ENCODE peak calls at places on chromosomes 6 and 20, in five cellular contexts. C is mesenchymal stem cell, F is neuronal stem cell, O is IMR-90, R is mesendoderm. W is an unnamed sample.

GRCh38 chr6:37936909-37937308 is 117.4 kb downstream of the ZFAND3 start:
- DNase-seq in C (no peak), O (no peak), R (no peak), F (no peak), W (no peak)

GRCh38 chr6:20851795-20852194 is 317.5 kb downstream of the CDKAL1 start:
- DNase-seq in F (no peak), O (no peak), C (no peak), R (no peak), W (no peak)

GRCh38 chr6:135372758-135373157 is 124.8 kb downstream of the AHI1 start:
- DNase-seq in C (no peak), O (peak), F (no peak), R (no peak), W (peak)

GRCh38 chr6:16570946-16571345 is 190.3 kb downstream of the ATXN1 start:
- DNase-seq in C (no peak), O (no peak), F (no peak), R (no peak), W (no peak)

GRCh38 chr20:12113468-12114371 is 196.0 kb downstream of the BTBD3 start:
- DNase-seq in O (no peak), R (no peak), C (peak), F (no peak), W (no peak)

GRCh38 chr6:28258877-28259777 is at the start of gene NKAPL:
- DNase-seq in C (no peak), O (peak), R (no peak), F (no peak), W (no peak)

GRCh38 chr6:93621400-93621799 is 202.0 kb upstream of the EPHA7 start:
- DNase-seq in R (peak), F (no peak), C (no peak), O (no peak), W (no peak)

GRCh38 chr6:4666886-4667513 is 109.2 kb upstream of the CDYL start:
- DNase-seq in C (no peak), O (no peak), F (no peak), R (no peak), W (no peak)

GRCh38 chr6:113361014-113361645 is 496.0 kb upstream of the MARCKS start:
- DNase-seq in F (no peak), C (peak), R (no peak), O (peak), W (no peak)

GRCh38 chr6:39430968-39431523 is 108.5 kb upstream of the KCNK16 start:
- DNase-seq in O (no peak), R (peak), F (no peak), C (peak), W (no peak)

GRCh38 chr6:107061125-107062020 is 33.4 kb downstream of the MTRES1 start:
- DNase-seq in C (peak), O (peak), R (peak), F (no peak), W (peak)

GRCh38 chr6:109079981-109080380 is 14.7 kb downstream of the SESN1 start:
- DNase-seq in R (no peak), F (no peak), O (no peak), C (peak), W (no peak)

GRCh38 chr6:121608270-121608669 is 172.8 kb downstream of the GJA1 start:
- DNase-seq in R (no peak), O (peak), F (no peak), C (peak), W (no peak)

GRCh38 chr6:163706688-163707087 is 292.2 kb downstream of the QKI start:
- DNase-seq in C (no peak), R (no peak), F (no peak), O (no peak), W (no peak)

GRCh38 chr6:12882761-12883290 is 166.3 kb downstream of the PHACTR1 start:
- DNase-seq in R (no peak), F (no peak), C (no peak), O (no peak), W (no peak)

DNA sequence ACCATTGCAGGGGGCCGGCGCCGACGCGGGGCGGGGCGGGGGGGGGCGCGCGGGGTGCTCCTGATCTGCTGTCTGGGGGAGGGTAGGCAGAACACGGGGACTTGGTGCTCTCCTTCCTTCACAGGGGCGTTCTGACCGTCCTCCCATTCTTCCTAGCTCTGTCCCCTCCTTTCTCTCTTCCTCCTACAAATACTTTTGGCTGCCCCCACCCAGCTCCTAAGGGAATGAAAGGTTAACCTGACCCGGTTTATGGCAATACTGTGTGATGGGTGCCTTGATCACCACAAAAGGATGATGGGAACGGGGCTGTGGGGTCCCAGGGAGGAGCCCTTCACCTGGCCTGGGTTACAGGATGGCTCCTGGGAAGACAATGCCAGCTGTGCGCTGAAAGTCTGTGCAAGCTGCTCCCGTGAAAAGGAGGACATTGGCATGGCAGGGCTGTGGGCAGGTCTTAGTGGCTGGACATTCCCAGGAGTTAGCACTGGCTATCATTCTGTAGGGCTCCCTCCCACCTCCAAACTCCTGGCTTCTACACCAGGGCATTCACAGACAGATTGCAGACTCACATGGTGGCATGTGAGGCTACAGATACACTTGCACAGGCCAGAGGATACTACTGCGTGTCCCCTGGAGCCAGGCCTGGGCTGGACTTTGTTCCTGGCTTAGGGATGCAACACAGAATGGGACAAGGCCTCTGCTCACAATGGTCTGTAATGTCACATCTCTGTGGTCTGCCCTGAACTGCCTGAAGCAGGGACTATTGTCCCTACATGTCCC is 1.9 kb upstream of the TPD52L2 start:
- DNase-seq in C (peak), R (no peak), F (no peak), O (no peak), W (no peak)
- H2AK5ac ChIP-seq in C (peak), R (no peak), F (peak), O (peak), W (peak)

DNA sequence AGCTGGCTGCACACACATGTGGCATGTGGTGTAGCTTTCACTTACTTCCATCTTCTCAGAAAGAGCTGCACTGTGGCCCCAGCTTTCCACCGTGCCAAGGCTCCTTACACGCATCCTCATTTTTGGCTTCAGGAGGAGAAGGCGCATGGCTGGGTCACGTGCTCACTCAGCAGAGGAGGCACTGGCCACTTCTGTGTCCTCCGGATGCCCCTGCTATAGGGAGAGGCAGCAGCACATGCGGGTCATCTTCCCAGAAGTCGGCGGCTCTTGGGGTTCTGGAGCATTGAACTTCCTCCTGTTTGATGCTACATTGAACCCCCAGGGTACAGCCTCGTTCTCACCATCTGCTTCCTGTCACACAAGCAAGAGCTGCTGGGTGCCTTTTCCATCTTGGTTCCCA is 111.3 kb downstream of the FAM120B start:
- DNase-seq in F (no peak), C (no peak), O (no peak), R (no peak), W (no peak)
- H3K4ac ChIP-seq in F (peak), C (no peak), O (no peak), R (no peak), W (no peak)

GRCh38 chr6:116251568-116252384 is 2.1 kb downstream of the TSPYL4 start:
- DNase-seq in F (no peak), C (peak), R (peak), O (peak), W (no peak)
- H3K4me3 ChIP-seq in F (peak), C (no peak), R (no peak), O (peak), W (no peak)

DNA sequence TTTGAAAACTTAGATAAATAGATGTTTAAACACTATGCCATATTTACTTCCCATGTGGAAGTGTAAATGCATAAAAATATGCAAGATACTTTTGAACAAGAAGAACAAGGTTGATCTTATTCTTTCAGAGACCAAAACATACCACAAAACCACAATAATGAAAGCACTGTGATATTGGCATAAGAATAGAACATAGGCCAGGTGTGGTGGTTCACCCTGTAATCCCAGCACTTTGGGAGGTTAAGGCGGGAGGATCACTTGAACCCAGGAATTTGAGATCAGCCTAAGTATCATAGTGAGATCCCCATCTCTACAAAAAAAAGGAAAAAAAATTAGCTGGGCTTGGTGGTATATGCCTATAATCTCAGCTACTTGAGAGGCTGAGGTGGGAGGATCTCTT is 66.5 kb downstream of the KCNS1 start:
- DNase-seq in F (no peak), O (no peak), C (no peak), R (no peak), W (no peak)
- H2AK5ac ChIP-seq in F (no peak), O (no peak), C (no peak), R (no peak), W (no peak)